ENCODE peak calls at places on chromosomes 13 and 19, in ten cellular contexts. E is dermis blood vessel endothelial cell, S is Right ventricle myocardium inferior, J is activated T-cell treated with anti-CD3 and anti-CD28 coated beads for 48 hours, B is hippocampal formation, V is NCI-H1092, M is lower leg skin, Y is mesendoderm, G is T-helper 1 cell, O is putamen. U is an unnamed sample.

GRCh38 chr13:65597839-65598818 is 1632.0 kb downstream of the PCDH9 start:
- DNase-seq in E (no peak), S (no peak), J (no peak), B (no peak), V (no peak), M (no peak), Y (peak; percentile 47), G (no peak), O (no peak), U (no peak)

GRCh38 chr19:39237200-39238184 is 7.3 kb downstream of the IFNL3 start:
- DNase-seq in E (peak; percentile 5), S (no peak), J (peak; percentile 30), B (no peak), V (no peak), M (no peak), Y (peak; percentile 41), G (peak; percentile 20), O (no peak), U (no peak)

GRCh38 chr13:40672310-40673060 is 6.0 kb upstream of the FOXO1 start:
- DNase-seq in E (peak; percentile 82), S (no peak), J (no peak), B (no peak), V (peak; percentile 22), M (no peak), Y (peak; percentile 72), G (no peak), O (no peak), U (peak; percentile 36)

GRCh38 chr13:49669735-49670309 is 21.5 kb downstream of the EBPL start:
- DNase-seq in E (peak; percentile 87), S (no peak), J (no peak), B (peak; percentile 52), V (peak; percentile 51), M (no peak), Y (peak; percentile 85), G (no peak), O (peak; percentile 62), U (no peak)

GRCh38 chr13:27825153-27825552 is 32.9 kb downstream of the GSX1 start:
- DNase-seq in E (no peak), S (no peak), J (no peak), B (no peak), V (no peak), M (no peak), Y (no peak), G (no peak), O (no peak), U (no peak)

GRCh38 chr19:40519352-40520322 is 52.8 kb downstream of the SPTBN4 start:
- DNase-seq in E (peak; percentile 41), S (no peak), J (peak; percentile 23), B (no peak), V (no peak), M (no peak), Y (peak; percentile 69), G (no peak), O (no peak), U (no peak)

GRCh38 chr19:55220525-55220924 is 8.0 kb downstream of the TMEM86B start:
- DNase-seq in E (no peak), S (no peak), J (no peak), B (no peak), V (no peak), M (no peak), Y (peak; percentile 65), G (no peak), O (no peak), U (no peak)

GRCh38 chr19:13830761-13831481 is 35.7 kb downstream of the ZSWIM4 start:
- DNase-seq in E (peak; percentile 36), S (peak; percentile 55), J (no peak), B (no peak), V (no peak), M (no peak), Y (no peak), G (no peak), O (no peak), U (no peak)

GRCh38 chr13:72185756-72186155 is 318.8 kb upstream of the DACH1 start:
- DNase-seq in E (no peak), S (no peak), J (no peak), B (no peak), V (no peak), M (no peak), Y (no peak), G (no peak), O (no peak), U (no peak)

GRCh38 chr19:10612515-10613119 is 12.7 kb upstream of the SLC44A2 start:
- DNase-seq in E (peak; percentile 12), S (peak; percentile 84), J (no peak), B (peak; percentile 70), V (no peak), M (no peak), Y (no peak), G (no peak), O (peak; percentile 59), U (no peak)

GRCh38 chr19:48511321-48511731 is 309 bp downstream of the LMTK3 start:
- DNase-seq in E (no peak), S (no peak), J (no peak), B (no peak), V (no peak), M (no peak), Y (no peak), G (no peak), O (no peak), U (no peak)

GRCh38 chr13:95641291-95641811 is 3.2 kb downstream of the DZIP1 start:
- DNase-seq in E (peak; percentile 10), S (no peak), J (no peak), B (no peak), V (no peak), M (no peak), Y (no peak), G (no peak), O (peak; percentile 11), U (no peak)

GRCh38 chr13:102580552-102581169 is 16.1 kb upstream of the TPP2 start:
- DNase-seq in E (peak; percentile 88), S (no peak), J (no peak), B (no peak), V (peak; percentile 44), M (peak; percentile 54), Y (peak; percentile 65), G (peak; percentile 23), O (peak; percentile 66), U (no peak)

GRCh38 chr19:18470153-18470552 is 32.2 kb upstream of the ISYNA1 start:
- DNase-seq in E (peak; percentile 51), S (no peak), J (no peak), B (no peak), V (no peak), M (no peak), Y (peak; percentile 66), G (no peak), O (no peak), U (no peak)

U was measured in epithelial cell of prostate.